ENCODE peak calls at places on chromosomes 4 and X, in seven cellular contexts. One of them, this sample, is unnamed.

GRCh38 chrX:70043685-70044084 is 6.1 kb downstream of the AWAT2 start:
- DNase-seq in esophagus squamous epithelium: no peak
- DNase-seq in omental fat pad: no peak
- DNase-seq in GM13977: no peak
- DNase-seq in MCF 10A: no peak
- DNase-seq in H9: no peak
- DNase-seq in breast epithelium: no peak
- DNase-seq in this sample: no peak

GRCh38 chrX:106177106-106177981 is 9.2 kb downstream of the PWWP3B start:
- DNase-seq in H9: peak
- DNase-seq in MCF 10A: no peak
- DNase-seq in GM13977: no peak
- DNase-seq in esophagus squamous epithelium: no peak
- DNase-seq in breast epithelium: no peak
- DNase-seq in omental fat pad: no peak
- DNase-seq in this sample: no peak

GRCh38 chr4:109912706-109913621 is at the start of gene EGF:
- DNase-seq in H9: no peak
- DNase-seq in MCF 10A: peak
- DNase-seq in omental fat pad: no peak
- DNase-seq in GM13977: no peak
- DNase-seq in breast epithelium: no peak
- DNase-seq in esophagus squamous epithelium: no peak
- DNase-seq in this sample: peak

GRCh38 chr4:182938213-182938645 is 21.0 kb upstream of the DCTD start:
- DNase-seq in breast epithelium: peak
- DNase-seq in omental fat pad: no peak
- DNase-seq in esophagus squamous epithelium: no peak
- DNase-seq in H9: peak
- DNase-seq in GM13977: peak
- DNase-seq in MCF 10A: peak
- DNase-seq in this sample: peak

GRCh38 chr4:123300222-123300621 is 96.4 kb upstream of the SPRY1 start:
- DNase-seq in esophagus squamous epithelium: no peak
- DNase-seq in GM13977: no peak
- DNase-seq in H9: no peak
- DNase-seq in omental fat pad: no peak
- DNase-seq in MCF 10A: no peak
- DNase-seq in breast epithelium: no peak
- DNase-seq in this sample: no peak

GRCh38 chr4:42906906-42907774 is 14.6 kb downstream of the GRXCR1 start:
- DNase-seq in GM13977: no peak
- DNase-seq in esophagus squamous epithelium: no peak
- DNase-seq in breast epithelium: no peak
- DNase-seq in omental fat pad: no peak
- DNase-seq in H9: no peak
- DNase-seq in MCF 10A: peak
- DNase-seq in this sample: peak

GRCh38 chr4:45345551-45345950 is 619.2 kb upstream of the GNPDA2 start:
- DNase-seq in MCF 10A: no peak
- DNase-seq in H9: no peak
- DNase-seq in omental fat pad: no peak
- DNase-seq in GM13977: no peak
- DNase-seq in esophagus squamous epithelium: no peak
- DNase-seq in breast epithelium: no peak
- DNase-seq in this sample: no peak

GRCh38 chr4:72375050-72375736 is 193.8 kb downstream of the ADAMTS3 start:
- DNase-seq in esophagus squamous epithelium: no peak
- DNase-seq in H9: no peak
- DNase-seq in breast epithelium: no peak
- DNase-seq in GM13977: no peak
- DNase-seq in MCF 10A: peak
- DNase-seq in omental fat pad: no peak
- DNase-seq in this sample: peak

GRCh38 chr4:178136736-178137345 is 694.6 kb upstream of the AGA start:
- DNase-seq in MCF 10A: no peak
- DNase-seq in breast epithelium: no peak
- DNase-seq in H9: no peak
- DNase-seq in omental fat pad: no peak
- DNase-seq in GM13977: no peak
- DNase-seq in esophagus squamous epithelium: no peak
- DNase-seq in this sample: no peak

GRCh38 chrX:46587158-46587557 is 13.6 kb downstream of the CHST7 start:
- DNase-seq in GM13977: peak
- DNase-seq in MCF 10A: peak
- DNase-seq in breast epithelium: no peak
- DNase-seq in omental fat pad: no peak
- DNase-seq in esophagus squamous epithelium: no peak
- DNase-seq in H9: no peak
- DNase-seq in this sample: peak

GRCh38 chr4:113961322-113961698 is 18.1 kb downstream of the ARSJ start:
- DNase-seq in breast epithelium: no peak
- DNase-seq in omental fat pad: no peak
- DNase-seq in H9: no peak
- DNase-seq in MCF 10A: peak
- DNase-seq in esophagus squamous epithelium: no peak
- DNase-seq in GM13977: no peak
- DNase-seq in this sample: peak

GRCh38 chr4:86595426-86595805 is 1.3 kb downstream of the PTPN13 start:
- DNase-seq in H9: no peak
- DNase-seq in omental fat pad: no peak
- DNase-seq in breast epithelium: no peak
- DNase-seq in GM13977: no peak
- DNase-seq in esophagus squamous epithelium: no peak
- DNase-seq in MCF 10A: peak
- DNase-seq in this sample: peak

GRCh38 chr4:68070302-68070701 is 59.4 kb downstream of the TMPRSS11F start:
- DNase-seq in GM13977: no peak
- DNase-seq in breast epithelium: no peak
- DNase-seq in esophagus squamous epithelium: no peak
- DNase-seq in H9: no peak
- DNase-seq in omental fat pad: no peak
- DNase-seq in MCF 10A: no peak
- DNase-seq in this sample: no peak

GRCh38 chrX:20382518-20383291 is 116.0 kb upstream of the RPS6KA3 start:
- DNase-seq in breast epithelium: no peak
- DNase-seq in GM13977: peak
- DNase-seq in H9: no peak
- DNase-seq in esophagus squamous epithelium: no peak
- DNase-seq in MCF 10A: peak
- DNase-seq in omental fat pad: no peak
- DNase-seq in this sample: peak

GRCh38 chrX:153885208-153885787 is 675 bp downstream of the L1CAM start:
- DNase-seq in H9: no peak
- DNase-seq in omental fat pad: no peak
- DNase-seq in MCF 10A: no peak
- DNase-seq in breast epithelium: no peak
- DNase-seq in GM13977: no peak
- DNase-seq in esophagus squamous epithelium: no peak
- DNase-seq in this sample: no peak

GRCh38 chrX:40272141-40272540 is 174.4 kb upstream of the BCOR start:
- DNase-seq in MCF 10A: no peak
- DNase-seq in breast epithelium: no peak
- DNase-seq in GM13977: no peak
- DNase-seq in omental fat pad: no peak
- DNase-seq in esophagus squamous epithelium: no peak
- DNase-seq in H9: no peak
- DNase-seq in this sample: no peak

GRCh38 chr4:16205298-16206164 is 20.7 kb downstream of the TAPT1 start:
- DNase-seq in GM13977: peak
- DNase-seq in breast epithelium: no peak
- DNase-seq in omental fat pad: no peak
- DNase-seq in esophagus squamous epithelium: no peak
- DNase-seq in H9: no peak
- DNase-seq in MCF 10A: peak
- DNase-seq in this sample: no peak

GRCh38 chr4:186190456-186191265 is 706 bp upstream of the CYP4V2 start:
- DNase-seq in esophagus squamous epithelium: no peak
- DNase-seq in GM13977: peak
- DNase-seq in breast epithelium: peak
- DNase-seq in omental fat pad: no peak
- DNase-seq in MCF 10A: no peak
- DNase-seq in H9: peak
- DNase-seq in this sample: no peak

GRCh38 chrX:68090266-68090665 is 343.0 kb downstream of the OPHN1 start:
- DNase-seq in omental fat pad: no peak
- DNase-seq in esophagus squamous epithelium: no peak
- DNase-seq in MCF 10A: no peak
- DNase-seq in GM13977: no peak
- DNase-seq in breast epithelium: no peak
- DNase-seq in H9: no peak
- DNase-seq in this sample: no peak

GRCh38 chrX:40094041-40094899 is 3.5 kb downstream of the BCOR start:
- DNase-seq in MCF 10A: peak
- DNase-seq in omental fat pad: no peak
- DNase-seq in H9: peak
- DNase-seq in breast epithelium: no peak
- DNase-seq in GM13977: no peak
- DNase-seq in esophagus squamous epithelium: no peak
- DNase-seq in this sample: no peak

GRCh38 chr4:95869961-95870500 is 30.1 kb downstream of the PDHA2 start:
- DNase-seq in H9: peak
- DNase-seq in GM13977: no peak
- DNase-seq in esophagus squamous epithelium: no peak
- DNase-seq in MCF 10A: no peak
- DNase-seq in breast epithelium: no peak
- DNase-seq in omental fat pad: no peak
- DNase-seq in this sample: no peak

DNA sequence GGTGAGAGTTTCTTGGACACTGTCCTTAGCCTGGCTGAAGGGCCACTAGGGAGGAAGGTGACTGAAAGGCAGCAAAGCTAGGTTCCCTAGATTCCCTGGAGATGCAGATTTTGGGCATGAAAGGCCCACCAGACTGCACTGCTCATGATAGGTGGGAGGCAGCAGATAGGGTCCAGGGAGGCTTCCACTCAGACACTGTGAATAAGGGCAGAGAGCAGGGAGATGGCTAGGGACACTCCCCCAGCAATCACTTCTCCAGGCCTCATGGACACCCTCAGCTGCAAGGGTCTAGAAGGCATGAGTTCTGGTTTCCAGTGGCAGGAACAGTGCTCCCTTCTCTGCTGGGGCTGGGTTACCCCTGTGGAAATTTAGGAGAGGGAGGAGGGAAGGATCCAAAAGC is 20.1 kb downstream of the ARMCX2 start:
- DNase-seq in breast epithelium: no peak
- DNase-seq in omental fat pad: no peak
- DNase-seq in esophagus squamous epithelium: no peak
- DNase-seq in MCF 10A: no peak
- DNase-seq in H9: no peak
- DNase-seq in GM13977: no peak
- DNase-seq in this sample: no peak
- TF ChIP-seq CTCF in breast epithelium: no peak
- TF ChIP-seq CTCF in omental fat pad: no peak
- TF ChIP-seq CTCF in esophagus squamous epithelium: no peak
- TF ChIP-seq CTCF in MCF 10A: no peak
- TF ChIP-seq CTCF in H9: no peak
- TF ChIP-seq CTCF in GM13977: no peak
- TF ChIP-seq CTCF in this sample: no peak

DNA sequence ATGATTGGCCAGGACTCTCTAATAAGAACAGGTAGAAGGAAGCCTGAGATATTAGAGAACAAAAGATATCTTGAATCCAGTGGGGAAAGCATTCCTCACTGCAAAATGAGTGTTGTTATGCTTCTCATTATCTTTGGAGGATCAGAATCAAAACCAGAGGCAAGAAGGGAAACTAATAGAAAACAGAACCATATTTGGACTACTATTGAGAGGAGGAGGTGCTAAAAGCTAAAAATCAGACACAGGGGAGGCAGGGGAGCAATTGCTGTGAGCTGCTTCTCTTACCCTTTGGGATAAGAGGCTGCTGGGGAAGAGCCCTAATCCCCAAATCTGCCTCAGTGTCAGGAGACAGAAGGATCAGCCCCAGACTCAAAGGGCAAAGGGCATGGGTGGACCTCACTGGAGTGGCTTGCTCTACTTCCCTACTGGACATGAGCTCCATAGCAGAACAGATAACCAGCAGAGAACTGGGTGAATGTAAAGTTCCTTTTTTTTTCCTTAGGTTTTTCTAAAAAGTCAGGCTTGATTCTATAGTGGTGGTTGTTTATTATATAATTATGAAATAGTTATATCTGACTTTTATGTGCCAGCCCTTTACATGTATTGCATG is 60.1 kb downstream of the SEPTIN11 start:
- DNase-seq in omental fat pad: no peak
- DNase-seq in MCF 10A: no peak
- DNase-seq in H9: no peak
- DNase-seq in GM13977: no peak
- DNase-seq in esophagus squamous epithelium: no peak
- DNase-seq in breast epithelium: no peak
- DNase-seq in this sample: no peak
- TF ChIP-seq CTCF in omental fat pad: no peak
- TF ChIP-seq CTCF in MCF 10A: no peak
- TF ChIP-seq CTCF in H9: no peak
- TF ChIP-seq CTCF in GM13977: no peak
- TF ChIP-seq CTCF in esophagus squamous epithelium: no peak
- TF ChIP-seq CTCF in breast epithelium: no peak
- TF ChIP-seq CTCF in this sample: no peak

DNA sequence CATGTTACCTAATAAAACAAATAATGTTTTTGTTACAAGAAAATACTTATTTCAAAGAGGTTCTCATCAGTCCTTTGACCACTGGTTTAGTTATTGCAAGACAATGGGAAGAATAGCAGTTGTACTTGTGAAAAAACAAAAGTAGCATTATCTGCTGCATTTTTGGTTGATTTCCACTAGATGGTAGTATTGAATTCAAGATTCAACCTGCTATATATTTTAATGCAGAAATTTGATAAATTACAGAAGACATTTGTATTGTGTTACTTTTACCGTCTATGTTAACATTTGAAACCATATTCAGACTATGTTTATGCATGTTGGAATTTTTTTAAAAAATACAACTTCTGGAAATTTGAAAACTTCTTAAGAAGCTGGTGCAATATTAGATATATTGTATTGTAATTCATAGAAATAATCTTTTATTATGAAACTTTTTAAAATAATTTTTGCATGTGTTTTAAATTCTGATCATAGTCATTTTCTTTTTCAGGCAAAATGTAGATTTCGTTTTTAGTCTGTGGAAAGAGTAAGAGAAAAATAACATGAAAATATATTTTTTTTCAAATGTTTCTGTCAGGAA is 56.4 kb downstream of the SPCS3 start:
- DNase-seq in omental fat pad: no peak
- DNase-seq in esophagus squamous epithelium: no peak
- DNase-seq in GM13977: peak
- DNase-seq in MCF 10A: peak
- DNase-seq in H9: no peak
- DNase-seq in breast epithelium: no peak
- DNase-seq in this sample: no peak
- TF ChIP-seq CTCF in omental fat pad: no peak
- TF ChIP-seq CTCF in esophagus squamous epithelium: peak
- TF ChIP-seq CTCF in GM13977: peak
- TF ChIP-seq CTCF in MCF 10A: peak
- TF ChIP-seq CTCF in H9: peak
- TF ChIP-seq CTCF in breast epithelium: peak
- TF ChIP-seq CTCF in this sample: peak

DNA sequence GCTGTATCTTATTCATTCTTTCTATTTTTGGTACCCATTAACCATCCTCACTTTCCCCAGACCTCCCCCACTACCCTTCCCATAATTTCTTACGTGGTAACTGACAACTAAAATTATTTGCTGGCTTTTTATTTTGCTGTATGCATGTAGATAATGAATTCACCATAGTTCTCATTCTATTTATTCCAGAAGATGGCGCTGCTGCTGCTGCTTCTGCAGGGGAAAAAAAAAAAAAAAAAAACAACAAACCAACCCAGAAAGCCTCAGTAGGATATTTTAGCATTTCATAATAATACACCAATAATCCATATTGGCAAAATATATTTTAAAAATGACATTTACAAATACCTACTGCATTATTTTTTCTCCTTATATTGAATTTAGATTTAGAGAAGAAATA is 416.6 kb upstream of the MAGEB18 start:
- DNase-seq in omental fat pad: no peak
- DNase-seq in breast epithelium: no peak
- DNase-seq in GM13977: peak
- DNase-seq in MCF 10A: peak
- DNase-seq in esophagus squamous epithelium: no peak
- DNase-seq in H9: no peak
- DNase-seq in this sample: no peak
- TF ChIP-seq CTCF in omental fat pad: no peak
- TF ChIP-seq CTCF in breast epithelium: no peak
- TF ChIP-seq CTCF in GM13977: peak
- TF ChIP-seq CTCF in MCF 10A: peak
- TF ChIP-seq CTCF in esophagus squamous epithelium: no peak
- TF ChIP-seq CTCF in H9: peak
- TF ChIP-seq CTCF in this sample: peak